ENCODE peak calls at places on chromosomes 13 and 19, in four cellular contexts. One of them, this sample, is unnamed.

GRCh38 chr13:28805193-28805819 is 14.8 kb upstream of the MTUS2 start:
- DNase-seq in fibroblast of the aortic adventitia: peak
- DNase-seq in foreskin fibroblast: no peak
- DNase-seq in MCF 10A: peak
- DNase-seq in this sample: no peak

GRCh38 chr19:2424686-2425621 is 2.4 kb downstream of the TIMM13 start:
- DNase-seq in fibroblast of the aortic adventitia: peak
- DNase-seq in foreskin fibroblast: peak
- DNase-seq in MCF 10A: no peak
- DNase-seq in this sample: no peak

GRCh38 chr13:76837811-76838210 is 48.4 kb downstream of the KCTD12 start:
- DNase-seq in fibroblast of the aortic adventitia: peak
- DNase-seq in foreskin fibroblast: no peak
- DNase-seq in MCF 10A: no peak
- DNase-seq in this sample: no peak

GRCh38 chr19:46860846-46861690 is at the start of gene ARHGAP35:
- DNase-seq in fibroblast of the aortic adventitia: no peak
- DNase-seq in foreskin fibroblast: peak
- DNase-seq in MCF 10A: peak
- DNase-seq in this sample: no peak

GRCh38 chr13:33543631-33544030 is 258.1 kb upstream of the STARD13 start:
- DNase-seq in fibroblast of the aortic adventitia: peak
- DNase-seq in foreskin fibroblast: no peak
- DNase-seq in MCF 10A: peak
- DNase-seq in this sample: no peak

GRCh38 chr13:45468676-45469075 is 3.9 kb downstream of the COG3 start:
- DNase-seq in fibroblast of the aortic adventitia: no peak
- DNase-seq in foreskin fibroblast: no peak
- DNase-seq in MCF 10A: no peak
- DNase-seq in this sample: no peak

GRCh38 chr13:32390048-32390447 is 37.9 kb downstream of the N4BP2L1 start:
- DNase-seq in fibroblast of the aortic adventitia: no peak
- DNase-seq in foreskin fibroblast: no peak
- DNase-seq in MCF 10A: no peak
- DNase-seq in this sample: no peak

GRCh38 chr19:54100560-54100959 is at the start of gene OSCAR:
- DNase-seq in fibroblast of the aortic adventitia: peak
- DNase-seq in foreskin fibroblast: no peak
- DNase-seq in MCF 10A: no peak
- DNase-seq in this sample: no peak

GRCh38 chr19:47020992-47021496 is 1.4 kb downstream of the NPAS1 start:
- DNase-seq in fibroblast of the aortic adventitia: no peak
- DNase-seq in foreskin fibroblast: no peak
- DNase-seq in MCF 10A: no peak
- DNase-seq in this sample: no peak

GRCh38 chr13:44103721-44104490 is 224.2 kb downstream of the LACC1 start:
- DNase-seq in fibroblast of the aortic adventitia: no peak
- DNase-seq in foreskin fibroblast: no peak
- DNase-seq in MCF 10A: peak
- DNase-seq in this sample: no peak

GRCh38 chr19:10321417-10321797 is 5.6 kb upstream of the FDX2 start:
- DNase-seq in fibroblast of the aortic adventitia: no peak
- DNase-seq in foreskin fibroblast: no peak
- DNase-seq in MCF 10A: no peak
- DNase-seq in this sample: no peak

GRCh38 chr13:81577601-81578000 is 1236.7 kb upstream of the SPRY2 start:
- DNase-seq in fibroblast of the aortic adventitia: no peak
- DNase-seq in foreskin fibroblast: no peak
- DNase-seq in MCF 10A: peak
- DNase-seq in this sample: no peak

GRCh38 chr13:86725105-86725504 is 925.9 kb upstream of the SLITRK6 start:
- DNase-seq in fibroblast of the aortic adventitia: no peak
- DNase-seq in foreskin fibroblast: no peak
- DNase-seq in MCF 10A: no peak
- DNase-seq in this sample: no peak

GRCh38 chr19:5360003-5360820 is 19.6 kb upstream of the PTPRS start:
- DNase-seq in fibroblast of the aortic adventitia: no peak
- DNase-seq in foreskin fibroblast: no peak
- DNase-seq in MCF 10A: peak
- DNase-seq in this sample: no peak

GRCh38 chr13:32984857-32985626 is 31.2 kb upstream of the KL start:
- DNase-seq in fibroblast of the aortic adventitia: no peak
- DNase-seq in foreskin fibroblast: no peak
- DNase-seq in MCF 10A: peak
- DNase-seq in this sample: no peak

GRCh38 chr13:112943309-112944125 is 25.5 kb upstream of the MCF2L start:
- DNase-seq in fibroblast of the aortic adventitia: peak
- DNase-seq in foreskin fibroblast: peak
- DNase-seq in MCF 10A: no peak
- DNase-seq in this sample: no peak

GRCh38 chr13:94711561-94712286 is 621 bp downstream of the SOX21 start:
- DNase-seq in fibroblast of the aortic adventitia: no peak
- DNase-seq in foreskin fibroblast: peak
- DNase-seq in MCF 10A: no peak
- DNase-seq in this sample: no peak

GRCh38 chr19:40803857-40804782 is 5.1 kb downstream of the EGLN2 start:
- DNase-seq in fibroblast of the aortic adventitia: no peak
- DNase-seq in foreskin fibroblast: no peak
- DNase-seq in MCF 10A: no peak
- DNase-seq in this sample: no peak

GRCh38 chr19:50565984-50566903 is 2.0 kb downstream of the LRRC4B start:
- DNase-seq in fibroblast of the aortic adventitia: no peak
- DNase-seq in foreskin fibroblast: no peak
- DNase-seq in MCF 10A: no peak
- DNase-seq in this sample: no peak

GRCh38 chr19:11088508-11089253 is 582 bp upstream of the LDLR start:
- DNase-seq in fibroblast of the aortic adventitia: peak
- DNase-seq in foreskin fibroblast: no peak
- DNase-seq in MCF 10A: peak
- DNase-seq in this sample: no peak

GRCh38 chr13:74040200-74040599 is 94.0 kb downstream of the KLF12 start:
- DNase-seq in fibroblast of the aortic adventitia: peak
- DNase-seq in foreskin fibroblast: no peak
- DNase-seq in MCF 10A: peak
- DNase-seq in this sample: peak

DNA sequence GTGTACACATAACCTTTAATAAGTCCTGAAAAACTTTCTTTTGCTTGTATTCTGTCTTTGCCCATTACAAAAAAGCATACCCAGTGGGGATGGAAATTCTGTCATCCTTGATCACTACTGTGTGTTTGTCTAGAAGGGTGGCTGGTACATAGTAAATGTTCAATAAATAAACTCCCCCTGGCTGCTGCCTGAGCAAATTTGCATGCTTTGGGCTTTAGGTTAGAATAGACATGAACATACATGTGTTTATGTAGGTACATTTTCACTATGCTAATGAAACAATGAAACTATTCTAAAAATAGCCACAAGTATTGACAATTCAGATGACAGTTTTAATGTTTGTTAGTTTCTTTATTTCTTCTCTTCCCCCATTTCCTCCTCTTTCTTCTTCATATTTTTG is 36.1 kb downstream of the TNFSF13B start:
- DNase-seq in fibroblast of the aortic adventitia: no peak
- DNase-seq in foreskin fibroblast: no peak
- DNase-seq in MCF 10A: no peak
- DNase-seq in this sample: no peak
- TF ChIP-seq CTCF in fibroblast of the aortic adventitia: no peak
- TF ChIP-seq CTCF in foreskin fibroblast: no peak
- TF ChIP-seq CTCF in MCF 10A: no peak
- TF ChIP-seq CTCF in this sample: no peak

GRCh38 chr19:55486043-55486970 is 1.3 kb downstream of the NAT14 start:
- DNase-seq in fibroblast of the aortic adventitia: peak
- DNase-seq in foreskin fibroblast: no peak
- DNase-seq in MCF 10A: peak
- DNase-seq in this sample: no peak
- TF ChIP-seq CTCF in fibroblast of the aortic adventitia: peak
- TF ChIP-seq CTCF in foreskin fibroblast: no peak
- TF ChIP-seq CTCF in MCF 10A: no peak
- TF ChIP-seq CTCF in this sample: no peak

GRCh38 chr13:51091839-51092238 is 19.2 kb downstream of the C13orf42 start:
- DNase-seq in fibroblast of the aortic adventitia: no peak
- DNase-seq in foreskin fibroblast: no peak
- DNase-seq in MCF 10A: no peak
- DNase-seq in this sample: no peak
- TF ChIP-seq CTCF in fibroblast of the aortic adventitia: no peak
- TF ChIP-seq CTCF in foreskin fibroblast: no peak
- TF ChIP-seq CTCF in MCF 10A: no peak
- TF ChIP-seq CTCF in this sample: no peak

GRCh38 chr13:49240017-49240416 is 7.7 kb upstream of the CDADC1 start:
- DNase-seq in fibroblast of the aortic adventitia: peak
- DNase-seq in foreskin fibroblast: no peak
- DNase-seq in MCF 10A: peak
- DNase-seq in this sample: no peak
- TF ChIP-seq CTCF in fibroblast of the aortic adventitia: peak
- TF ChIP-seq CTCF in foreskin fibroblast: peak
- TF ChIP-seq CTCF in MCF 10A: peak
- TF ChIP-seq CTCF in this sample: peak

GRCh38 chr13:23867027-23867491 is 22.1 kb downstream of the MIPEP start:
- DNase-seq in fibroblast of the aortic adventitia: peak
- DNase-seq in foreskin fibroblast: peak
- DNase-seq in MCF 10A: peak
- DNase-seq in this sample: no peak

GRCh38 chr13:23871616-23872220 is 17.5 kb downstream of the MIPEP start:
- DNase-seq in fibroblast of the aortic adventitia: peak
- DNase-seq in foreskin fibroblast: no peak
- DNase-seq in MCF 10A: peak
- DNase-seq in this sample: no peak

GRCh38 chr13:23868521-23868920 is 20.7 kb downstream of the MIPEP start:
- DNase-seq in fibroblast of the aortic adventitia: peak
- DNase-seq in foreskin fibroblast: peak
- DNase-seq in MCF 10A: peak
- DNase-seq in this sample: no peak

GRCh38 chr13:23866420-23867026 is 22.7 kb downstream of the MIPEP start:
- DNase-seq in fibroblast of the aortic adventitia: peak
- DNase-seq in foreskin fibroblast: no peak
- DNase-seq in MCF 10A: no peak
- DNase-seq in this sample: no peak

DNA sequence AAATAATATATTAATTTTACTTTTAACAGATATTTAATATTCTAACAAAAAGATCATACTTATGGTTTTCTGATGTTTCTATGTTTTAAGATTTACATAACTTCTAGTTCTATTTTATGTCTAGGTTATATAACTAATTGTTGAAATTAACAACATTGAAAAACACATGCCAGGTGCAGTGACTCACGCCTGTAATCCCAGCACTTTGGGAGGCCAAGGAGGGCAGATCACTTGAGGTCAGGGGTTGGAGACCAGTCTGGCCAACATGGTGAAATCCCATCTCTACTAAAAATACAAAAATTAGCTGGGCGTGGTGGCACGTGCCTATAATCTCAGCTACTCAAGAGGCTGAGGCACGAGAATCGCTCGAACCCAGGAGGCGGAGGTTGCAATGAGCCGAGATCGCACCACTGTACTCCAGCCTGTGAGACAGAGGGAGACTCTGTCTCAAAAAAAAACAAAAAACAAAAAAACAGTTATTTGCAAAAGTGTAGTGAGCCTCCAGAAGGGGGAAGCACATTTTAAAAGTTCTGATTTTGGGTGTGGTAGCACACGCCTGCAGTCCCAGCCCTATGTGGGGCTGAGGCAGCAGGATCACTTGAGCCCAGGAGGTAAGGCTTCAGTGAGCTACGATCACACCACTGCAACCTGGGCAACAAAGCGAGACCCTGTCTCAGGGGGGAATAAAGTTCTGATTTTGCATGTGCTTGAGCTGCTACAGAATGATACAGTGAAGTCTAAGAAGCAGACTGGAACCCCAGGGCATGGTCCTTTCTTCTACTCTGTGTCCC is 18.6 kb downstream of the MIPEP start:
- DNase-seq in fibroblast of the aortic adventitia: no peak
- DNase-seq in foreskin fibroblast: no peak
- DNase-seq in MCF 10A: no peak
- DNase-seq in this sample: no peak
- TF ChIP-seq CTCF in fibroblast of the aortic adventitia: no peak
- TF ChIP-seq CTCF in foreskin fibroblast: no peak
- TF ChIP-seq CTCF in MCF 10A: no peak
- TF ChIP-seq CTCF in this sample: no peak

DNA sequence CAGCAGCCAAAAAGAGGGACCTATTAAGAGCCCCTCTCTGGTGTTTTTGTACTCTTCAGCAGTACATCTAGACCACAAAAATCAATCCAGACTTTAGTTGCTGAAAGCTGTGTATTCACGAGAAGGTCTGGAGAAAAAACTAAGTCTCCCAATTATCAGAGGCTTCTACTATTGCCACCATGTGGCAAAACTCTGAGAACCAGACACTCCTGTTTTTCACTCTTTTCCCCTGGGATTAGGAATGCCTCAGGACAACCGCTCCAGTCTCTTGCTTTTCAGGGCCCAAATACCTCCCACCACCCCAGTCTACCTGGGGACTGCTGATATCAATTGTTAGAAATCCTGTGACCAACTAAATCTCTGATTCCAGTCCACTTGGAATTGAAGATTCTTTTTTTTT is 30.1 kb upstream of the OBI1 start:
- DNase-seq in fibroblast of the aortic adventitia: peak
- DNase-seq in foreskin fibroblast: no peak
- DNase-seq in MCF 10A: no peak
- DNase-seq in this sample: no peak
- TF ChIP-seq CTCF in fibroblast of the aortic adventitia: no peak
- TF ChIP-seq CTCF in foreskin fibroblast: no peak
- TF ChIP-seq CTCF in MCF 10A: no peak
- TF ChIP-seq CTCF in this sample: no peak

GRCh38 chr19:48500830-48501445 is 10.7 kb downstream of the LMTK3 start:
- DNase-seq in fibroblast of the aortic adventitia: no peak
- DNase-seq in foreskin fibroblast: no peak
- DNase-seq in MCF 10A: no peak
- DNase-seq in this sample: no peak
- TF ChIP-seq CTCF in fibroblast of the aortic adventitia: no peak
- TF ChIP-seq CTCF in foreskin fibroblast: no peak
- TF ChIP-seq CTCF in MCF 10A: no peak
- TF ChIP-seq CTCF in this sample: no peak

DNA sequence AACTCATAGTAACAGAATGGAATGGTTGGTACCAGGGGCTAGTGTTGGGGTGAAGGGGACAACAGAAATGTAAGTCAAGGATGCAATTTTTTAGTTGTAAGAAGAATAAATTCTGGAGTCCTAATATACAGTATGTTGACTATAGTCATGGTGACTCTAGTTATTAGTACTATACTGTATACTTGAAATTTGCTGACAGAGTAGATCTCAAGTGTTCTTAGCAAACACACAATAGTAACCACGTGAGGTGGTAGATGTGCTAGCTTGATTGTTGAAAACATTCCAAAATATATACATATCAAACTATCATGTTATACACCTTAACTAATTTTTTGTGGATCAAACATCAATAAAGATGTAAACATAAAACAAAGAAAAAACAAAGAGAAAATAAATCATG is 1345.1 kb upstream of the PCDH20 start:
- DNase-seq in fibroblast of the aortic adventitia: no peak
- DNase-seq in foreskin fibroblast: no peak
- DNase-seq in MCF 10A: no peak
- DNase-seq in this sample: no peak
- TF ChIP-seq CTCF in fibroblast of the aortic adventitia: no peak
- TF ChIP-seq CTCF in foreskin fibroblast: no peak
- TF ChIP-seq CTCF in MCF 10A: no peak
- TF ChIP-seq CTCF in this sample: no peak

GRCh38 chr19:12859546-12859945 is 21.2 kb downstream of the MAST1 start:
- DNase-seq in fibroblast of the aortic adventitia: no peak
- DNase-seq in foreskin fibroblast: no peak
- DNase-seq in MCF 10A: no peak
- DNase-seq in this sample: no peak
- TF ChIP-seq CTCF in fibroblast of the aortic adventitia: no peak
- TF ChIP-seq CTCF in foreskin fibroblast: no peak
- TF ChIP-seq CTCF in MCF 10A: no peak
- TF ChIP-seq CTCF in this sample: no peak